ENCODE peak calls at places on chromosomes 16 and 17, in seven cellular contexts. One of them, this sample, is unnamed.

GRCh38 chr17:34307110-34307509 is 12.1 kb upstream of the CCL8 start:
- DNase-seq in neural progenitor cell: no peak
- DNase-seq in aorta: no peak
- DNase-seq in naive thymus-derived CD4-positive, alpha-beta T cell: no peak
- DNase-seq in CD8-positive, alpha-beta memory T cell: no peak
- DNase-seq in tibial nerve: peak; percentile 30
- DNase-seq in heart right ventricle: peak; percentile 34
- DNase-seq in this sample: peak; percentile 58

GRCh38 chr17:47719411-47720152 is 13.5 kb upstream of the TBX21 start:
- DNase-seq in neural progenitor cell: no peak
- DNase-seq in tibial nerve: no peak
- DNase-seq in heart right ventricle: no peak
- DNase-seq in aorta: no peak
- DNase-seq in naive thymus-derived CD4-positive, alpha-beta T cell: no peak
- DNase-seq in CD8-positive, alpha-beta memory T cell: no peak
- DNase-seq in this sample: no peak

GRCh38 chr16:3095869-3096268 is 3.2 kb downstream of the ZSCAN10 start:
- DNase-seq in aorta: peak; percentile 75
- DNase-seq in neural progenitor cell: no peak
- DNase-seq in naive thymus-derived CD4-positive, alpha-beta T cell: peak; percentile 49
- DNase-seq in tibial nerve: no peak
- DNase-seq in CD8-positive, alpha-beta memory T cell: peak; percentile 67
- DNase-seq in heart right ventricle: no peak
- DNase-seq in this sample: no peak

GRCh38 chr17:48502901-48503300 is 27.9 kb downstream of the HOXB1 start:
- DNase-seq in aorta: no peak
- DNase-seq in CD8-positive, alpha-beta memory T cell: no peak
- DNase-seq in heart right ventricle: no peak
- DNase-seq in tibial nerve: no peak
- DNase-seq in naive thymus-derived CD4-positive, alpha-beta T cell: no peak
- DNase-seq in neural progenitor cell: no peak
- DNase-seq in this sample: no peak

GRCh38 chr17:44930667-44931066 is 15.4 kb upstream of the GFAP start:
- DNase-seq in naive thymus-derived CD4-positive, alpha-beta T cell: no peak
- DNase-seq in heart right ventricle: no peak
- DNase-seq in aorta: peak; percentile 17
- DNase-seq in CD8-positive, alpha-beta memory T cell: no peak
- DNase-seq in neural progenitor cell: no peak
- DNase-seq in tibial nerve: no peak
- DNase-seq in this sample: no peak

GRCh38 chr16:87725596-87726235 is 40.1 kb downstream of the KLHDC4 start:
- DNase-seq in neural progenitor cell: no peak
- DNase-seq in CD8-positive, alpha-beta memory T cell: no peak
- DNase-seq in aorta: no peak
- DNase-seq in heart right ventricle: no peak
- DNase-seq in naive thymus-derived CD4-positive, alpha-beta T cell: no peak
- DNase-seq in tibial nerve: no peak
- DNase-seq in this sample: no peak

GRCh38 chr17:9044796-9045470 is 23.6 kb downstream of the NTN1 start:
- DNase-seq in tibial nerve: no peak
- DNase-seq in naive thymus-derived CD4-positive, alpha-beta T cell: no peak
- DNase-seq in neural progenitor cell: no peak
- DNase-seq in heart right ventricle: no peak
- DNase-seq in CD8-positive, alpha-beta memory T cell: no peak
- DNase-seq in aorta: no peak
- DNase-seq in this sample: no peak

GRCh38 chr17:6894206-6894528 is 62.6 kb upstream of the TEKT1 start:
- DNase-seq in aorta: no peak
- DNase-seq in tibial nerve: no peak
- DNase-seq in naive thymus-derived CD4-positive, alpha-beta T cell: no peak
- DNase-seq in heart right ventricle: no peak
- DNase-seq in CD8-positive, alpha-beta memory T cell: no peak
- DNase-seq in neural progenitor cell: peak; percentile 68
- DNase-seq in this sample: no peak

GRCh38 chr16:89495121-89495520 is 4.8 kb upstream of the ANKRD11 start:
- DNase-seq in aorta: no peak
- DNase-seq in tibial nerve: no peak
- DNase-seq in CD8-positive, alpha-beta memory T cell: no peak
- DNase-seq in neural progenitor cell: no peak
- DNase-seq in heart right ventricle: no peak
- DNase-seq in naive thymus-derived CD4-positive, alpha-beta T cell: no peak
- DNase-seq in this sample: no peak

GRCh38 chr17:44076716-44077594 is 6.4 kb downstream of the G6PC3 start:
- DNase-seq in heart right ventricle: no peak
- DNase-seq in aorta: no peak
- DNase-seq in tibial nerve: no peak
- DNase-seq in neural progenitor cell: no peak
- DNase-seq in CD8-positive, alpha-beta memory T cell: no peak
- DNase-seq in naive thymus-derived CD4-positive, alpha-beta T cell: no peak
- DNase-seq in this sample: no peak

GRCh38 chr16:23509763-23510153 is 536 bp downstream of the GGA2 start:
- DNase-seq in CD8-positive, alpha-beta memory T cell: peak; percentile 36
- DNase-seq in tibial nerve: no peak
- DNase-seq in heart right ventricle: peak; percentile 17
- DNase-seq in naive thymus-derived CD4-positive, alpha-beta T cell: peak; percentile 37
- DNase-seq in neural progenitor cell: peak; percentile 87
- DNase-seq in aorta: peak; percentile 36
- DNase-seq in this sample: no peak

GRCh38 chr16:85425061-85425662 is 188.0 kb upstream of the GSE1 start:
- DNase-seq in aorta: peak; percentile 34
- DNase-seq in CD8-positive, alpha-beta memory T cell: no peak
- DNase-seq in naive thymus-derived CD4-positive, alpha-beta T cell: no peak
- DNase-seq in neural progenitor cell: peak; percentile 36
- DNase-seq in tibial nerve: no peak
- DNase-seq in heart right ventricle: no peak
- DNase-seq in this sample: no peak

GRCh38 chr16:84072014-84072413 is 29.4 kb upstream of the SLC38A8 start:
- DNase-seq in neural progenitor cell: no peak
- DNase-seq in naive thymus-derived CD4-positive, alpha-beta T cell: no peak
- DNase-seq in CD8-positive, alpha-beta memory T cell: no peak
- DNase-seq in tibial nerve: no peak
- DNase-seq in heart right ventricle: no peak
- DNase-seq in aorta: no peak
- DNase-seq in this sample: no peak

GRCh38 chr17:80872999-80873951 is 118.4 kb upstream of the CHMP6 start:
- DNase-seq in neural progenitor cell: peak; percentile 93
- DNase-seq in heart right ventricle: no peak
- DNase-seq in tibial nerve: no peak
- DNase-seq in aorta: no peak
- DNase-seq in naive thymus-derived CD4-positive, alpha-beta T cell: no peak
- DNase-seq in CD8-positive, alpha-beta memory T cell: no peak
- DNase-seq in this sample: no peak

GRCh38 chr16:87790278-87791023 is 24.7 kb upstream of the KLHDC4 start:
- DNase-seq in heart right ventricle: peak; percentile 46
- DNase-seq in neural progenitor cell: no peak
- DNase-seq in tibial nerve: no peak
- DNase-seq in naive thymus-derived CD4-positive, alpha-beta T cell: no peak
- DNase-seq in aorta: no peak
- DNase-seq in CD8-positive, alpha-beta memory T cell: no peak
- DNase-seq in this sample: no peak

GRCh38 chr17:33436321-33436720 is 143.2 kb upstream of the ASIC2 start:
- DNase-seq in neural progenitor cell: no peak
- DNase-seq in heart right ventricle: no peak
- DNase-seq in aorta: no peak
- DNase-seq in naive thymus-derived CD4-positive, alpha-beta T cell: no peak
- DNase-seq in CD8-positive, alpha-beta memory T cell: no peak
- DNase-seq in tibial nerve: no peak
- DNase-seq in this sample: no peak

GRCh38 chr17:73227944-73228343 is 33.7 kb downstream of the CPSF4L start:
- DNase-seq in tibial nerve: no peak
- DNase-seq in neural progenitor cell: no peak
- DNase-seq in naive thymus-derived CD4-positive, alpha-beta T cell: no peak
- DNase-seq in heart right ventricle: no peak
- DNase-seq in aorta: no peak
- DNase-seq in CD8-positive, alpha-beta memory T cell: no peak
- DNase-seq in this sample: no peak
- H3K4me3 ChIP-seq in tibial nerve: no peak overlapping the region
- H3K4me3 ChIP-seq in neural progenitor cell: no peak overlapping the region
- H3K4me3 ChIP-seq in naive thymus-derived CD4-positive, alpha-beta T cell: no peak overlapping the region
- H3K4me3 ChIP-seq in heart right ventricle: no peak overlapping the region
- H3K4me3 ChIP-seq in aorta: no peak overlapping the region
- H3K4me3 ChIP-seq in CD8-positive, alpha-beta memory T cell: no peak overlapping the region
- H3K4me3 ChIP-seq in this sample: no peak overlapping the region

GRCh38 chr17:64331366-64331765 is 59.3 kb downstream of the PECAM1 start:
- DNase-seq in aorta: no peak
- DNase-seq in tibial nerve: no peak
- DNase-seq in heart right ventricle: no peak
- DNase-seq in naive thymus-derived CD4-positive, alpha-beta T cell: no peak
- DNase-seq in CD8-positive, alpha-beta memory T cell: no peak
- DNase-seq in neural progenitor cell: no peak
- DNase-seq in this sample: no peak

GRCh38 chr17:64328875-64329405 is 61.7 kb downstream of the PECAM1 start:
- DNase-seq in CD8-positive, alpha-beta memory T cell: no peak
- DNase-seq in naive thymus-derived CD4-positive, alpha-beta T cell: no peak
- DNase-seq in tibial nerve: no peak
- DNase-seq in neural progenitor cell: no peak
- DNase-seq in aorta: no peak
- DNase-seq in heart right ventricle: no peak
- DNase-seq in this sample: no peak

GRCh38 chr17:64327201-64327930 is 63.3 kb downstream of the PECAM1 start:
- DNase-seq in CD8-positive, alpha-beta memory T cell: no peak
- DNase-seq in tibial nerve: no peak
- DNase-seq in aorta: no peak
- DNase-seq in neural progenitor cell: no peak
- DNase-seq in heart right ventricle: peak; percentile 55
- DNase-seq in naive thymus-derived CD4-positive, alpha-beta T cell: no peak
- DNase-seq in this sample: peak; percentile 82

GRCh38 chr17:64328036-64328874 is 62.4 kb downstream of the PECAM1 start:
- DNase-seq in neural progenitor cell: no peak
- DNase-seq in naive thymus-derived CD4-positive, alpha-beta T cell: no peak
- DNase-seq in CD8-positive, alpha-beta memory T cell: no peak
- DNase-seq in aorta: no peak
- DNase-seq in heart right ventricle: no peak
- DNase-seq in tibial nerve: no peak
- DNase-seq in this sample: peak; percentile 71

GRCh38 chr17:64329571-64329970 is 61.1 kb downstream of the PECAM1 start:
- DNase-seq in neural progenitor cell: no peak
- DNase-seq in heart right ventricle: no peak
- DNase-seq in tibial nerve: no peak
- DNase-seq in aorta: no peak
- DNase-seq in naive thymus-derived CD4-positive, alpha-beta T cell: no peak
- DNase-seq in CD8-positive, alpha-beta memory T cell: no peak
- DNase-seq in this sample: no peak
- H3K27ac ChIP-seq in neural progenitor cell: no peak overlapping the region
- H3K27ac ChIP-seq in heart right ventricle: peak overlapping the region; percentile 95
- H3K27ac ChIP-seq in tibial nerve: no peak overlapping the region
- H3K27ac ChIP-seq in aorta: no peak overlapping the region
- H3K27ac ChIP-seq in naive thymus-derived CD4-positive, alpha-beta T cell: no peak overlapping the region
- H3K27ac ChIP-seq in CD8-positive, alpha-beta memory T cell: no peak overlapping the region
- H3K27ac ChIP-seq in this sample: peak overlapping the region; percentile 85

GRCh38 chr16:17373533-17373932 is 97.2 kb downstream of the XYLT1 start:
- DNase-seq in neural progenitor cell: no peak
- DNase-seq in aorta: no peak
- DNase-seq in tibial nerve: no peak
- DNase-seq in CD8-positive, alpha-beta memory T cell: no peak
- DNase-seq in heart right ventricle: no peak
- DNase-seq in naive thymus-derived CD4-positive, alpha-beta T cell: no peak
- DNase-seq in this sample: no peak

GRCh38 chr16:17370233-17371013 is 100.3 kb downstream of the XYLT1 start:
- DNase-seq in neural progenitor cell: no peak
- DNase-seq in naive thymus-derived CD4-positive, alpha-beta T cell: no peak
- DNase-seq in heart right ventricle: no peak
- DNase-seq in aorta: no peak
- DNase-seq in CD8-positive, alpha-beta memory T cell: no peak
- DNase-seq in tibial nerve: no peak
- DNase-seq in this sample: no peak

GRCh38 chr16:17371014-17371296 is 99.8 kb downstream of the XYLT1 start:
- DNase-seq in tibial nerve: no peak
- DNase-seq in neural progenitor cell: no peak
- DNase-seq in heart right ventricle: no peak
- DNase-seq in CD8-positive, alpha-beta memory T cell: no peak
- DNase-seq in aorta: no peak
- DNase-seq in naive thymus-derived CD4-positive, alpha-beta T cell: no peak
- DNase-seq in this sample: no peak

GRCh38 chr16:17374668-17375255 is 96.0 kb downstream of the XYLT1 start:
- DNase-seq in tibial nerve: no peak
- DNase-seq in heart right ventricle: no peak
- DNase-seq in naive thymus-derived CD4-positive, alpha-beta T cell: no peak
- DNase-seq in neural progenitor cell: no peak
- DNase-seq in CD8-positive, alpha-beta memory T cell: no peak
- DNase-seq in aorta: no peak
- DNase-seq in this sample: no peak

DNA sequence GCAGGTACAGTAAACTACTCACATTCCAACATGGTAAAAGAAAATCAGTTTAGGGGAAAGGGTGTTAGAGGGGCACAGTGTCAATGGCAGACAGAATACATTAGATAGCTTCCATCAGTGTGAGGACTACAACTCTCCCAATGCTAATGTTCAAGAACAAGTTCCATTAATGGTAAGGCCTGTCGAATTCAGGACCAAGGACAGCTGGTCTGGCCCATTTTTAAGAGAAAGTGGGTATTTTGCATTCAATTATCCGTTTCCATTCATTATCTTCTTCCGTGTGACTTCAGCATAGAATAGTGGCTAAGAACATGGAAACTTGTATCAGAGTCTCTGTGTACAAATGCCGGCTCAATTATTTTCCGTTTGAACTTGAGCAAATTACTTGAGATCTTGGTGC is 98.4 kb downstream of the XYLT1 start:
- DNase-seq in aorta: no peak
- DNase-seq in CD8-positive, alpha-beta memory T cell: no peak
- DNase-seq in heart right ventricle: no peak
- DNase-seq in naive thymus-derived CD4-positive, alpha-beta T cell: no peak
- DNase-seq in neural progenitor cell: no peak
- DNase-seq in tibial nerve: no peak
- DNase-seq in this sample: no peak
- H3K4me3 ChIP-seq in aorta: no peak overlapping the region
- H3K4me3 ChIP-seq in CD8-positive, alpha-beta memory T cell: no peak overlapping the region
- H3K4me3 ChIP-seq in heart right ventricle: no peak overlapping the region
- H3K4me3 ChIP-seq in naive thymus-derived CD4-positive, alpha-beta T cell: no peak overlapping the region
- H3K4me3 ChIP-seq in neural progenitor cell: no peak overlapping the region
- H3K4me3 ChIP-seq in tibial nerve: no peak overlapping the region
- H3K4me3 ChIP-seq in this sample: no peak overlapping the region

DNA sequence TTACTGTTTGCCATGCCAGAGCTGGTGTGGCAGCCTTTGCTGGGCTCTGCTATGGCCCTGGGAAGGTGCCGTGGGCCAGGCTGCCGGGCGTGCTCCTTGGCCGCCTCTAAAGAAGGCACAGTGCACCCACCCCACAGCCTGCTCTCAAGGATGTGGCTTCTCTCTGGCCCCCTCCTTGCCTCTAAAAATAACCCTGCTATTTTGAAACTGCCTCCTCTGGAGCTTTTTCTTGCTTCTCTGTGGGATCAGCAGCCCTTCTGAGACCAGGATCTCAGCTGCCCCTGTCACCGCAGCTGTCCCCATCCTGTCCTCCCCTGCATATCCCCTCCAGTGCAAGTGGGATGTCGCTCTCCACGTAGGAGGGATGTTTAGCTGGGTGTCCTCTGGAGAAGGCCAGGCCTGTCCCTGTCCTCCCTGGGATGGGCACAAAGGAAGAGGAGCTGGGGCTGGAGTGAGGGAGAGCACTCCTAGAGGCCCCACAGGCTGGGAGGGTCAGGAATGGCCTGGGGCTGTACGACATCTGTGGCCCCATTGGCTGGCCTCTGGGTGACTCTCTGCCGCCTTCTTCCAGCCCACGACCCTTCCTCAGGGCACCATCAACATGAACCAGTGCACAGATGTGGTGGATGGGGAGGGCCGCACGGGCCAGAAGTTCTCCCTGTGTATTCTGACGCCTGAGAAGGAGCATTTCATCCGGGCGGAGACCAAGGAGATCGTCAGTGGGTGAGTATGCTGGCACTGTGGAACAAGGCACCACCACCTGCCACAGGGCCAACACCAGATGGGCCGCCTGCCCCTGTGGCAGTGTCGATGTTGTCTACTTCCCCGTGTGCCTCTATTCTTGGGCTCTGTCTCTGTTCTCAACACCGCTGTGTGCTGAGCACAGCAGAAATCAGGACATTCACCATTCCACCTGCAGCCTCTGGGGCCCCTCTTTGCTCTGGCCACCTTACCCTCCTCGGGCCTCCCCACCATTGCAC is 79.7 kb downstream of the PLD6 start:
- DNase-seq in naive thymus-derived CD4-positive, alpha-beta T cell: no peak
- DNase-seq in CD8-positive, alpha-beta memory T cell: no peak
- DNase-seq in tibial nerve: no peak
- DNase-seq in heart right ventricle: no peak
- DNase-seq in aorta: peak; percentile 62
- DNase-seq in neural progenitor cell: no peak
- DNase-seq in this sample: no peak
- H3K27ac ChIP-seq in naive thymus-derived CD4-positive, alpha-beta T cell: peak overlapping the region; percentile 47
- H3K27ac ChIP-seq in CD8-positive, alpha-beta memory T cell: peak overlapping the region; percentile 45
- H3K27ac ChIP-seq in tibial nerve: peak overlapping the region; percentile 8
- H3K27ac ChIP-seq in heart right ventricle: peak overlapping the region; percentile 65
- H3K27ac ChIP-seq in aorta: peak overlapping the region; percentile 34
- H3K27ac ChIP-seq in neural progenitor cell: no peak overlapping the region
- H3K27ac ChIP-seq in this sample: no peak overlapping the region

This sample was measured in right atrium auricular region.